ENCODE peak calls at places on chromosomes 3 and 15, in six cellular contexts. I is neuronal stem cell, A is H9, X is H1, G is mesendoderm, H is mesenchymal stem cell. M is an unnamed sample.

GRCh38 chr3:30286811-30287210 is 319.6 kb upstream of the TGFBR2 start:
- DNase-seq in X (no peak), I (no peak), H (no peak), G (no peak), A (no peak), M (no peak)

GRCh38 chr3:16828815-16829214 is 55.9 kb upstream of the PLCL2 start:
- DNase-seq in I (no peak), A (peak), X (peak), G (peak), H (peak), M (peak)

GRCh38 chr15:65918357-65918920 is 49.1 kb downstream of the RAB11A start:
- DNase-seq in A (no peak), I (no peak), G (no peak), X (no peak), H (no peak), M (no peak)

GRCh38 chr15:97652700-97653167 is 307.8 kb upstream of the ARRDC4 start:
- DNase-seq in I (peak), A (peak), H (peak), G (peak), X (no peak), M (no peak)

GRCh38 chr3:30607032-30607833 is 832 bp downstream of the TGFBR2 start:
- DNase-seq in A (peak), H (peak), X (no peak), I (peak), G (peak), M (no peak)

GRCh38 chr3:48637305-48637704 is 2.0 kb upstream of the SLC26A6 start:
- DNase-seq in I (no peak), H (no peak), G (peak), A (no peak), X (no peak), M (no peak)

GRCh38 chr15:43463542-43463941 is 29.4 kb downstream of the TP53BP1 start:
- DNase-seq in H (no peak), A (no peak), X (no peak), I (no peak), G (no peak), M (peak)

GRCh38 chr15:49438970-49439631 is 16.1 kb downstream of the FGF7 start:
- DNase-seq in I (no peak), A (no peak), X (no peak), H (no peak), G (peak), M (no peak)

GRCh38 chr3:171640520-171641412 is 169.5 kb downstream of the PLD1 start:
- DNase-seq in A (peak), H (peak), G (peak), I (no peak), X (no peak), M (peak)

GRCh38 chr3:159114582-159114981 is 312.7 kb downstream of the MFSD1 start:
- DNase-seq in I (no peak), H (no peak), A (no peak), G (no peak), X (no peak), M (no peak)

GRCh38 chr15:92921215-92922131 is 21.3 kb downstream of the CHD2 start:
- DNase-seq in H (peak), A (no peak), I (no peak), G (no peak), X (no peak), M (peak)

GRCh38 chr15:92906563-92907081 is 6.5 kb downstream of the CHD2 start:
- DNase-seq in I (no peak), X (no peak), G (no peak), H (no peak), A (no peak), M (peak)

GRCh38 chr15:91186892-91187644 is 87.0 kb downstream of the SV2B start:
- DNase-seq in X (no peak), G (peak), A (no peak), I (peak), H (no peak), M (peak)

GRCh38 chr3:126461450-126462070 is 14.1 kb downstream of the ZXDC start:
- DNase-seq in A (no peak), X (no peak), H (no peak), I (no peak), G (no peak), M (no peak)

GRCh38 chr3:22685598-22685997 is 517.5 kb upstream of the UBE2E2 start:
- DNase-seq in I (no peak), X (no peak), G (peak), H (peak), A (no peak), M (no peak)
- H2AK5ac ChIP-seq in I (no peak), X (no peak), G (no peak), H (no peak), A (no peak), M (no peak)

GRCh38 chr3:160449660-160450598 is at the start of gene TRIM59:
- DNase-seq in A (peak), G (peak), X (peak), H (peak), I (peak), M (peak)

GRCh38 chr3:160447544-160447943 is 2.0 kb downstream of the TRIM59 start:
- DNase-seq in G (no peak), H (peak), X (no peak), I (no peak), A (no peak), M (peak)

GRCh38 chr3:160450846-160451245 is 1.3 kb upstream of the TRIM59 start:
- DNase-seq in A (no peak), H (peak), I (no peak), G (peak), X (no peak), M (peak)

GRCh38 chr3:160446522-160447056 is 3.0 kb downstream of the TRIM59 start:
- DNase-seq in G (no peak), I (no peak), H (no peak), X (no peak), A (no peak), M (no peak)

DNA sequence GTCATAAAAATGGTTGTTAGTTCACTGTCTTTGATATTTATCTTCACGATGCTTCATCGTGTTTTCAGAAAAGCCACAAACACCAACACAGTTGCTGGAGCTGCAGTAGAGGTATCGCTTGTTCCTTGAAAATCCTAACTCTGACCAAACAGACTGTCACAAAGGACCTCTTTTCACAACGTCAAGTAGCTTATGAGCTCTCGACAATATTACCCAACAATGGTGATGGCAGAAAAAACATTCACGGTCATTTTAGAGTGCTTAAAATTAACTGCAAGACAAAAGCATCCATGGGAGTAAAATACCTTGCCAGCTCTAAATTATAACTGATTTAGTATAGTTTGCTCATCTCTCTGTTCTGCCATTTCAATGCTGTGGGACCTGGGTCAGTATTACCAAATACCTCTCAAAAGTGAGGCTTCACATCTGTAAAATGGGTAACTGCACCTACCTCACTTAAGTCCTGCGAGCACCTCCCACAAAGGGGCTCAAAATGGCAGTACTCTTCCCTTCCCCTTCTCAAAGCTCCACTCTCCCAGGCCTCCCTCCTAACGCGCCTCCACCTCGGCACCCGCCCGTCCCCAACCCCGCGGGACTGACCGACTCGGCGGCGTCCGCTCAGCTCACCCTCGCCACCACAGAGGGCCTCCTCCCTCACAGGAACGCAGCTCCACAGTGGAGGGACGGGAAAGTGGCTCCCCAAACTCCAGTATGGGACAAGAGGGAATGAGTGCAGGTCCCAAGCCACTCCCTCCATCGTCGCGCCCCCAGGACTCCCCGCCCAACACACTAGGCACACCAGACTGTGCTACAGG is 534 bp downstream of the TRIM59 start:
- DNase-seq in X (no peak), H (peak), G (no peak), I (peak), A (no peak), M (peak)
- H2AK5ac ChIP-seq in X (no peak), H (no peak), G (no peak), I (peak), A (no peak), M (peak)

GRCh38 chr3:137641879-137642278 is 122.2 kb upstream of the SOX14 start:
- DNase-seq in X (no peak), A (no peak), H (no peak), I (no peak), G (peak), M (no peak)
- H2AK5ac ChIP-seq in X (no peak), A (no peak), H (no peak), I (no peak), G (no peak), M (no peak)

GRCh38 chr3:114974387-114974786 is 172.7 kb downstream of the ZBTB20 start:
- DNase-seq in I (no peak), A (no peak), G (no peak), X (no peak), H (no peak), M (no peak)
- H2AK5ac ChIP-seq in I (no peak), A (no peak), G (no peak), X (no peak), H (no peak), M (no peak)